ENCODE peak calls at places on chromosomes 3 and 15, in eight cellular contexts. K, N, M, W, L, I, B and S are unnamed samples.

GRCh38 chr3:185416513-185416912 is 53.6 kb downstream of the MAP3K13 start:
- DNase-seq in L (no peak), M (no peak), N (no peak), B (no peak), K (no peak), I (no peak), W (no peak), S (peak; percentile 80)

GRCh38 chr3:14785207-14786155 is 33.3 kb upstream of the FGD5 start:
- DNase-seq in N (no peak), W (no peak), L (no peak), I (no peak), B (no peak), K (no peak), M (no peak), S (no peak)

GRCh38 chr3:190696777-190697501 is 165.6 kb downstream of the GMNC start:
- DNase-seq in B (no peak), I (no peak), N (no peak), L (no peak), K (peak; percentile 9), W (peak; percentile 4), M (no peak), S (no peak)

GRCh38 chr3:12544652-12545472 is 437 bp downstream of the MKRN2OS start:
- DNase-seq in N (no peak), M (no peak), K (no peak), L (no peak), I (no peak), B (no peak), W (no peak), S (no peak)

GRCh38 chr3:50242778-50243551 is 7.0 kb downstream of the GNAI2 start:
- DNase-seq in B (no peak), I (peak; percentile 75), M (peak; percentile 83), N (peak; percentile 76), W (no peak), K (no peak), L (no peak), S (no peak)

GRCh38 chr15:57652481-57652880 is 54.0 kb upstream of the POLR2M start:
- DNase-seq in L (no peak), M (no peak), B (no peak), K (no peak), N (no peak), I (no peak), W (no peak), S (no peak)

GRCh38 chr15:50854594-50855490 is 53.6 kb upstream of the AP4E1 start:
- DNase-seq in N (no peak), K (peak; percentile 13), L (no peak), M (no peak), W (no peak), B (no peak), I (no peak), S (no peak)

GRCh38 chr3:38662544-38662943 is 13.1 kb upstream of the SCN5A start:
- DNase-seq in W (peak; percentile 18), N (no peak), K (no peak), M (no peak), I (no peak), B (no peak), L (no peak), S (no peak)

GRCh38 chr15:100588638-100589242 is 13.2 kb downstream of the LINS1 start:
- DNase-seq in I (no peak), W (no peak), L (no peak), K (no peak), N (no peak), M (no peak), B (no peak), S (no peak)

GRCh38 chr3:138862924-138863775 is 28.4 kb upstream of the PIK3CB start:
- DNase-seq in N (peak; percentile 79), I (peak; percentile 44), W (no peak), K (peak; percentile 17), M (no peak), B (no peak), L (no peak), S (no peak)

GRCh38 chr15:32669870-32670623 is 28.5 kb downstream of the SCG5 start:
- DNase-seq in L (no peak), B (no peak), W (no peak), N (no peak), I (no peak), K (peak; percentile 74), M (no peak), S (no peak)

GRCh38 chr15:88302373-88302772 is 45.8 kb upstream of the NTRK3 start:
- DNase-seq in W (no peak), L (no peak), N (no peak), K (no peak), M (no peak), B (no peak), I (no peak), S (no peak)

GRCh38 chr15:39631357-39631756 is 50.5 kb downstream of the THBS1 start:
- DNase-seq in N (no peak), W (no peak), B (peak; percentile 37), L (no peak), K (no peak), M (no peak), I (no peak), S (no peak)